ENCODE peak calls at places on chromosomes 7 and 10, in four cellular contexts. K is memory B cell, A is HFFc6, W is iPS-NIHi11. X is an unnamed sample.

GRCh38 chr10:59561397-59562121 is 148.1 kb downstream of the SLC16A9 start:
- DNase-seq in K (no peak), A (no peak), W (no peak), X (no peak)

GRCh38 chr7:41027428-41028115 is 675.3 kb downstream of the INHBA start:
- DNase-seq in K (no peak), A (peak; percentile 95), W (no peak), X (no peak)

GRCh38 chr10:126638542-126638941 is 32.0 kb downstream of the C10orf90 start:
- DNase-seq in K (no peak), A (no peak), W (no peak), X (no peak)

GRCh38 chr10:6337382-6337781 is 134.7 kb downstream of the PFKFB3 start:
- DNase-seq in K (no peak), A (no peak), W (no peak), X (no peak)

GRCh38 chr7:146966274-146966673 is 849.7 kb downstream of the CNTNAP2 start:
- DNase-seq in K (no peak), A (no peak), W (no peak), X (no peak)

GRCh38 chr10:101214446-101215396 is 14.5 kb downstream of the LBX1 start:
- DNase-seq in K (peak; percentile 72), A (peak; percentile 10), W (peak; percentile 82), X (no peak)

GRCh38 chr10:78977761-78978305 is 90.9 kb upstream of the ZMIZ1 start:
- DNase-seq in K (no peak), A (peak; percentile 68), W (no peak), X (no peak)

GRCh38 chr7:138233189-138233588 is 156.9 kb downstream of the AKR1D1 start:
- DNase-seq in K (no peak), A (no peak), W (no peak), X (no peak)

GRCh38 chr10:59537451-59537850 is 172.2 kb downstream of the SLC16A9 start:
- DNase-seq in K (no peak), A (no peak), W (no peak), X (no peak)

GRCh38 chr10:46091080-46091833 is 45.2 kb upstream of the MSMB start:
- DNase-seq in K (no peak), A (no peak), W (peak; percentile 3), X (no peak)

GRCh38 chr7:1022801-1023465 is 21.4 kb upstream of the GPR146 start:
- DNase-seq in K (peak; percentile 77), A (no peak), W (no peak), X (peak; percentile 68)

GRCh38 chr7:95620631-95621030 is 24.3 kb upstream of the PDK4 start:
- DNase-seq in K (no peak), A (no peak), W (no peak), X (no peak)

GRCh38 chr7:155871211-155871610 is 58.9 kb upstream of the SHH start:
- DNase-seq in K (no peak), A (no peak), W (no peak), X (no peak)

GRCh38 chr10:118522791-118523498 is 72.5 kb downstream of the PRLHR start:
- DNase-seq in K (no peak), A (peak; percentile 79), W (peak; percentile 47), X (no peak)

GRCh38 chr7:41287559-41288335 is 415.1 kb downstream of the INHBA start:
- DNase-seq in K (no peak), A (no peak), W (peak; percentile 25), X (no peak)

GRCh38 chr7:99143853-99144672 is at the start of gene SMURF1:
- DNase-seq in K (peak; percentile 69), A (peak; percentile 21), W (peak; percentile 90), X (peak; percentile 52)

GRCh38 chr10:77501152-77501845 is 136.3 kb downstream of the KCNMA1 start:
- DNase-seq in K (no peak), A (peak; percentile 96), W (no peak), X (no peak)

GRCh38 chr7:48250441-48250951 is 79.2 kb downstream of the ABCA13 start:
- DNase-seq in K (no peak), A (no peak), W (peak; percentile 22), X (no peak)

GRCh38 chr7:107501593-107501992 is 31.7 kb downstream of the GPR22 start:
- DNase-seq in K (no peak), A (peak; percentile 52), W (peak; percentile 31), X (peak; percentile 5)

GRCh38 chr7:5777932-5778331 is 3.5 kb downstream of the RNF216 start:
- DNase-seq in K (no peak), A (no peak), W (no peak), X (no peak)

GRCh38 chr7:21757537-21758282 is 188.0 kb downstream of the CDCA7L start:
- DNase-seq in K (no peak), A (no peak), W (no peak), X (no peak)

GRCh38 chr10:97234403-97234802 is 48.6 kb upstream of the SLIT1 start:
- DNase-seq in K (no peak), A (peak; percentile 51), W (peak; percentile 30), X (no peak)

GRCh38 chr10:128463991-128464755 is 337.9 kb upstream of the MKI67 start:
- DNase-seq in K (peak; percentile 50), A (no peak), W (no peak), X (no peak)

GRCh38 chr10:124723826-124724225 is 20.4 kb downstream of the FAM53B start:
- DNase-seq in K (no peak), A (no peak), W (no peak), X (no peak)

GRCh38 chr7:101436857-101437576 is 74.3 kb downstream of the COL26A1 start:
- DNase-seq in K (no peak), A (no peak), W (peak; percentile 90), X (no peak)

GRCh38 chr7:42692609-42693008 is 219.3 kb downstream of the C7orf25 start:
- DNase-seq in K (no peak), A (no peak), W (no peak), X (no peak)

GRCh38 chr7:157399086-157399687 is 62.4 kb downstream of the DNAJB6 start:
- DNase-seq in K (no peak), A (no peak), W (no peak), X (no peak)

GRCh38 chr10:96235326-96236089 is 35.9 kb downstream of the BLNK start:
- DNase-seq in K (no peak), A (no peak), W (no peak), X (no peak)